ENCODE peak calls at places on chromosome 20, in ten cellular contexts. R, C, K, E, M, B, I, J, O and U are unnamed samples.

GRCh38 chr20:48631114-48632016 is 196.4 kb downstream of the PREX1 start:
- DNase-seq in R (no peak), C (no peak), K (peak), E (peak), M (no peak), B (no peak), I (no peak), J (no peak), O (no peak), U (no peak)

GRCh38 chr20:32493356-32493755 is 91.8 kb downstream of the NOL4L start:
- DNase-seq in R (no peak), C (no peak), K (no peak), E (no peak), M (peak), B (no peak), I (no peak), J (no peak), O (no peak), U (no peak)

GRCh38 chr20:51404297-51405060 is 138.0 kb downstream of the NFATC2 start:
- DNase-seq in R (peak), C (peak), K (no peak), E (peak), M (no peak), B (no peak), I (peak), J (no peak), O (no peak), U (peak)

GRCh38 chr20:53269380-53269779 is 297.2 kb downstream of the TSHZ2 start:
- DNase-seq in R (no peak), C (no peak), K (no peak), E (no peak), M (no peak), B (no peak), I (no peak), J (no peak), O (no peak), U (no peak)

GRCh38 chr20:19786311-19786710 is 28.3 kb downstream of the RIN2 start:
- DNase-seq in R (no peak), C (no peak), K (peak), E (peak), M (no peak), B (no peak), I (no peak), J (no peak), O (peak), U (no peak)

GRCh38 chr20:2301164-2301622 is 5.4 kb downstream of the TGM3 start:
- DNase-seq in R (no peak), C (no peak), K (no peak), E (peak), M (no peak), B (peak), I (no peak), J (no peak), O (peak), U (no peak)

GRCh38 chr20:29876911-29877285 is 1380.6 kb upstream of the DEFB115 start:
- DNase-seq in R (no peak), C (no peak), K (no peak), E (no peak), M (peak), B (no peak), I (no peak), J (no peak), O (no peak), U (no peak)

GRCh38 chr20:63342561-63343459 is 18.3 kb downstream of the CHRNA4 start:
- DNase-seq in R (no peak), C (no peak), K (peak), E (no peak), M (no peak), B (no peak), I (no peak), J (no peak), O (no peak), U (no peak)

GRCh38 chr20:2312876-2313275 is 17.1 kb downstream of the TGM3 start:
- DNase-seq in R (no peak), C (no peak), K (no peak), E (peak), M (peak), B (no peak), I (no peak), J (no peak), O (no peak), U (no peak)

GRCh38 chr20:7859371-7859802 is 80.9 kb downstream of the HAO1 start:
- DNase-seq in R (no peak), C (no peak), K (peak), E (peak), M (no peak), B (peak), I (no peak), J (no peak), O (no peak), U (no peak)

GRCh38 chr20:33191484-33191883 is 23.5 kb downstream of the BPIFA2 start:
- DNase-seq in R (no peak), C (no peak), K (no peak), E (no peak), M (no peak), B (no peak), I (no peak), J (no peak), O (no peak), U (no peak)

GRCh38 chr20:51287628-51288413 is 254.7 kb downstream of the NFATC2 start:
- DNase-seq in R (no peak), C (no peak), K (no peak), E (no peak), M (no peak), B (no peak), I (no peak), J (no peak), O (no peak), U (no peak)

GRCh38 chr20:47989957-47990356 is 204.7 kb upstream of the SULF2 start:
- DNase-seq in R (no peak), C (no peak), K (peak), E (no peak), M (no peak), B (no peak), I (no peak), J (no peak), O (no peak), U (no peak)

GRCh38 chr20:62088258-62089127 is 22.8 kb upstream of the TAF4 start:
- DNase-seq in R (no peak), C (no peak), K (no peak), E (peak), M (no peak), B (no peak), I (no peak), J (no peak), O (no peak), U (no peak)

GRCh38 chr20:4626228-4626627 is 95.5 kb upstream of the PRND start:
- DNase-seq in R (no peak), C (no peak), K (no peak), E (no peak), M (no peak), B (no peak), I (no peak), J (no peak), O (no peak), U (no peak)

GRCh38 chr20:50731930-50732690 is 730 bp downstream of the PARD6B start:
- DNase-seq in R (no peak), C (no peak), K (peak), E (no peak), M (no peak), B (no peak), I (no peak), J (no peak), O (no peak), U (no peak)

GRCh38 chr20:5865604-5866003 is 84.7 kb downstream of the TRMT6 start:
- DNase-seq in R (no peak), C (no peak), K (no peak), E (no peak), M (no peak), B (no peak), I (no peak), J (no peak), O (no peak), U (no peak)

GRCh38 chr20:31595654-31596411 is 9.3 kb upstream of the ID1 start:
- DNase-seq in R (no peak), C (no peak), K (no peak), E (peak), M (no peak), B (no peak), I (peak), J (no peak), O (peak), U (no peak)

GRCh38 chr20:58923117-58923712 is 57.8 kb upstream of the NELFCD start:
- DNase-seq in R (no peak), C (no peak), K (no peak), E (no peak), M (no peak), B (no peak), I (no peak), J (no peak), O (no peak), U (no peak)

GRCh38 chr20:57211949-57212889 is 54.2 kb downstream of the BMP7 start:
- DNase-seq in R (no peak), C (no peak), K (peak), E (peak), M (peak), B (no peak), I (peak), J (no peak), O (peak), U (no peak)

GRCh38 chr20:43953919-43954617 is 39.4 kb downstream of the TOX2 start:
- DNase-seq in R (no peak), C (no peak), K (no peak), E (peak), M (no peak), B (no peak), I (no peak), J (no peak), O (no peak), U (no peak)

GRCh38 chr20:21109144-21109543 is 3.0 kb upstream of the LINC00237 start:
- DNase-seq in R (no peak), C (no peak), K (no peak), E (peak), M (no peak), B (no peak), I (no peak), J (no peak), O (no peak), U (no peak)

GRCh38 chr20:17525650-17526049 is 5.5 kb downstream of the BFSP1 start:
- DNase-seq in R (peak), C (no peak), K (peak), E (peak), M (no peak), B (peak), I (peak), J (no peak), O (no peak), U (no peak)

GRCh38 chr20:59735486-59735885 is 131.1 kb downstream of the PHACTR3 start:
- DNase-seq in R (no peak), C (no peak), K (no peak), E (no peak), M (no peak), B (no peak), I (no peak), J (no peak), O (no peak), U (no peak)

GRCh38 chr20:25372584-25373336 is 17.9 kb downstream of the ABHD12 start:
- DNase-seq in R (peak), C (no peak), K (no peak), E (peak), M (no peak), B (no peak), I (no peak), J (no peak), O (no peak), U (no peak)

GRCh38 chr20:57991211-57991841 is 237.1 kb downstream of the ANKRD60 start:
- DNase-seq in R (peak), C (no peak), K (no peak), E (peak), M (peak), B (no peak), I (no peak), J (no peak), O (peak), U (no peak)

GRCh38 chr20:57047281-57048026 is 219.0 kb downstream of the BMP7 start:
- DNase-seq in R (no peak), C (no peak), K (peak), E (peak), M (no peak), B (peak), I (no peak), J (no peak), O (no peak), U (no peak)

GRCh38 chr20:909641-910040 is 6.5 kb downstream of the ANGPT4 start:
- DNase-seq in R (no peak), C (no peak), K (no peak), E (no peak), M (no peak), B (no peak), I (no peak), J (no peak), O (no peak), U (no peak)